ENCODE peak calls at places on chromosomes 11 and 22, in nine cellular contexts. C is BE2C, Q is bronchial epithelial cell, N is lung, P is dorsolateral prefrontal cortex, I is GM23338, V is AG10803, D is keratinocyte, E is uterus. T is an unnamed sample.

GRCh38 chr11:8631395-8632110 is 37.5 kb upstream of the STK33 start:
- DNase-seq in E (peak), Q (peak), V (peak), D (peak), N (no peak), C (no peak), P (no peak), I (no peak), T (no peak)

GRCh38 chr11:1510928-1511327 is 24.3 kb upstream of the MOB2 start:
- DNase-seq in E (no peak), D (no peak), N (no peak), Q (no peak), I (no peak), P (no peak), V (no peak), C (no peak), T (no peak)

GRCh38 chr11:126494831-126495230 is 139.3 kb downstream of the ST3GAL4 start:
- DNase-seq in N (no peak), V (no peak), Q (no peak), E (no peak), P (no peak), I (no peak), D (no peak), C (no peak), T (no peak)

GRCh38 chr22:44665115-44665514 is 36.9 kb upstream of the PRR5 start:
- DNase-seq in Q (no peak), E (no peak), C (no peak), P (no peak), V (no peak), N (no peak), I (peak), D (no peak), T (no peak)

GRCh38 chr11:8229299-8230177 is 34.1 kb downstream of the LMO1 start:
- DNase-seq in P (no peak), V (no peak), E (no peak), Q (peak), N (no peak), C (peak), D (peak), I (no peak), T (no peak)

GRCh38 chr22:24357547-24357946 is 69.9 kb upstream of the ADORA2A start:
- DNase-seq in E (no peak), Q (no peak), P (no peak), D (no peak), N (no peak), C (no peak), V (no peak), I (no peak), T (no peak)

GRCh38 chr11:67053896-67054850 is 2.5 kb upstream of the RHOD start:
- DNase-seq in I (peak), P (peak), Q (peak), D (no peak), E (peak), N (peak), V (peak), C (peak), T (no peak)

GRCh38 chr22:12601870-12602779 is 2925.9 kb upstream of the OR11H1 start:
- DNase-seq in E (no peak), P (no peak), I (no peak), N (no peak), C (no peak), D (no peak), V (no peak), Q (no peak), T (no peak)

GRCh38 chr11:18304745-18305144 is 17.2 kb downstream of the HPS5 start:
- DNase-seq in I (no peak), E (no peak), N (no peak), D (no peak), C (no peak), P (no peak), V (no peak), Q (no peak), T (no peak)

GRCh38 chr22:29600846-29601245 is 2.6 kb upstream of the NF2 start:
- DNase-seq in N (no peak), Q (no peak), V (no peak), C (no peak), D (no peak), E (no peak), P (no peak), I (no peak), T (no peak)

GRCh38 chr11:124745835-124746620 is 6.0 kb downstream of the VSIG2 start:
- DNase-seq in V (no peak), I (peak), P (no peak), C (no peak), D (no peak), E (no peak), Q (no peak), N (no peak), T (no peak)

GRCh38 chr22:24986816-24987215 is 34.3 kb downstream of the KIAA1671 start:
- DNase-seq in C (no peak), I (no peak), Q (no peak), D (no peak), P (no peak), V (no peak), E (no peak), N (no peak), T (no peak)

GRCh38 chr22:29998627-29999026 is 81.6 kb upstream of the HORMAD2 start:
- DNase-seq in V (no peak), N (no peak), Q (no peak), E (no peak), P (no peak), D (no peak), C (no peak), I (peak), T (no peak)

GRCh38 chr11:32297629-32298028 is 137.7 kb downstream of the WT1 start:
- DNase-seq in V (peak), Q (peak), D (peak), I (peak), N (no peak), C (peak), P (peak), E (no peak), T (no peak)

GRCh38 chr22:44925465-44926123 is 84.2 kb downstream of the PHF21B start:
- DNase-seq in P (no peak), I (no peak), Q (no peak), E (no peak), D (no peak), C (no peak), V (no peak), N (no peak), T (no peak)

GRCh38 chr11:2922635-2923034 is 6.6 kb downstream of the PHLDA2 start:
- DNase-seq in Q (no peak), C (no peak), I (no peak), V (no peak), N (no peak), E (no peak), D (no peak), P (no peak), T (no peak)

GRCh38 chr22:49971232-49972162 is 10.9 kb downstream of the PIM3 start:
- DNase-seq in E (peak), C (peak), I (peak), N (peak), D (no peak), P (peak), Q (no peak), V (peak), T (no peak)

GRCh38 chr11:64566915-64567882 is 23.8 kb upstream of the SLC22A12 start:
- DNase-seq in V (no peak), I (no peak), E (no peak), P (no peak), D (no peak), C (peak), Q (no peak), N (no peak), T (no peak)

GRCh38 chr11:115334932-115335788 is 169.1 kb downstream of the CADM1 start:
- DNase-seq in I (peak), C (no peak), D (no peak), V (peak), N (no peak), P (no peak), Q (peak), E (no peak), T (peak)

GRCh38 chr11:113286001-113286400 is 28.4 kb upstream of the TTC12 start:
- DNase-seq in C (no peak), Q (no peak), E (no peak), I (no peak), V (no peak), N (no peak), D (no peak), P (no peak), T (no peak)

GRCh38 chr11:28777126-28777525 is 668.9 kb downstream of the METTL15 start:
- DNase-seq in I (peak), D (no peak), C (no peak), Q (no peak), P (no peak), V (no peak), E (no peak), N (no peak), T (no peak)

GRCh38 chr11:115504279-115505158 is at the start of gene CADM1:
- DNase-seq in C (peak), N (peak), V (peak), D (peak), Q (peak), E (peak), I (peak), P (peak), T (peak)

GRCh38 chr11:14380947-14381555 is 22.1 kb upstream of the RRAS2 start:
- DNase-seq in P (peak), C (peak), V (peak), I (peak), Q (peak), N (peak), E (peak), D (no peak), T (no peak)

GRCh38 chr22:27094633-27095308 is 437.4 kb downstream of the MIAT start:
- DNase-seq in I (no peak), D (no peak), E (peak), Q (no peak), V (peak), N (no peak), P (no peak), C (no peak), T (no peak)

GRCh38 chr11:12200359-12201015 is 90.1 kb downstream of the MICAL2 start:
- DNase-seq in N (no peak), D (no peak), C (peak), E (peak), P (no peak), I (no peak), V (peak), Q (peak), T (no peak)

GRCh38 chr11:114762437-114762836 is 84.1 kb downstream of the NXPE2 start:
- DNase-seq in D (peak), N (peak), C (peak), P (peak), E (peak), Q (peak), I (peak), V (peak), T (no peak)

GRCh38 chr11:46290598-46291309 is 13.3 kb downstream of the CREB3L1 start:
- DNase-seq in V (peak), I (peak), P (no peak), C (peak), Q (peak), N (peak), D (no peak), E (peak), T (no peak)

GRCh38 chr22:37428649-37429586 is 1.6 kb upstream of the ELFN2 start:
- DNase-seq in C (peak), D (no peak), N (no peak), P (no peak), I (peak), V (peak), E (no peak), Q (no peak), T (no peak)

GRCh38 chr22:44538518-44539315 is 40.7 kb upstream of the RTL6 start:
- DNase-seq in I (no peak), Q (no peak), V (no peak), E (no peak), P (no peak), N (no peak), D (no peak), C (no peak), T (no peak)

DNA sequence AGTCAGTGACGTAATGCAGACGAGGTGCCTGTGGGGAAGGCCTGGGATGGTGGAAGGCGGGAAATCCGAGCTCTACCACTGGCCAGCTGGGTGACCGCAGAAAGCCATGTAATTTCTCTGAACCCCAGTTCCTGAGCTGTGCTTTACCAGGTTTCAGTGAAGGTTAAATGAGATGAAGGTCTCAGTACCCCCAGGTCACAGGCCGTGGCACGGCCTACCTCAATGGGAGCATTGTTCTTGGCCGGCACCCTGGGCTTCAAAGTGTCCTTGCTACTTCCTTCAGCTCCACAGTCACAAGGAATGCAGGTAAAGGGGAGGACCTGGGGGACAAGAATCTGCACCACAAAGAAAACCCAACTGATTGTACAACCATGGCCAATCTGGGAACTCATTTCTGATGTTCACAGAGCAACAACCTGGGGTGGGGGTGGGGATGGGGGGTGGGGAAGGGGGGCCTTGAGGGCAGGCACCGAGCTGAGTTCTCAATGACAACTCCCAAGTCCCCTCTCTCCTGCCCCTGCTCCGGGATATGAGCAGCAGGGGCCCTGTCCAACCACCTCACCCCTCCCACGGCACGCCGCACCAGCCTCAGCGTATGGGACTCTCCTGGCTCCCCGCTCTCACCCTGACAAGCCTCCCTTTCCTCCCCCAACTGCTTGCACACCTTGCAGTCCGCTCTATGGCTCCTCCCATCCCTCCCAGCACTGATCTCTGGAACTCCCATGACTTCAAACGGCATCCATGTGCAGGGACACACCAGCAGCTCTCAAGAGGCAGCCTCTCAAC is 59.1 kb upstream of the ARFGAP3 start:
- DNase-seq in V (no peak), N (no peak), Q (no peak), P (no peak), I (peak), C (no peak), E (no peak), D (no peak), T (no peak)
- H3K4me3 ChIP-seq in V (no peak), N (no peak), Q (no peak), P (no peak), I (peak), C (no peak), E (no peak), D (no peak), T (no peak)

DNA sequence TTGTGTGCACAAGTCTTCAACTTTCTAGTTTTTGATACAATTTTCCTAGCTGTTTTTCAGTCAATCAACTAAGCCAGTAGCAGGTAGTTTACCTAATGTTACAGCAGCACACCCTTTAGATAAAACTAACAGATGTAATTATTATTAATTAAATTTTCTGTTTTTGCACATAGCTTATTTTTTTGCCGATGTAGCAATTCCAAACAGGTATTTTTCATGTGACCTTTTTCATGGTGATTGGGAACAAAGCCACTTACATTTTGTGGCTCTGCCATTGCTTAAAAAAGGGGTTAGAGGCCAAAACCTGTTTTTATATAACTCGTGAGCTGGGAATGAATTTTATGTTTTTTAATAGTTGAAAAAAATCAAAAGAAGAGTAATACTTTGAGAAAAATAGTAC is 724.5 kb downstream of the FAM181B start:
- DNase-seq in P (no peak), C (no peak), V (no peak), I (no peak), D (no peak), E (no peak), Q (no peak), N (no peak), T (no peak)
- TF ChIP-seq CTCF in P (no peak), C (no peak), V (no peak), I (no peak), D (no peak), E (no peak), Q (no peak), N (no peak), T (no peak)

DNA sequence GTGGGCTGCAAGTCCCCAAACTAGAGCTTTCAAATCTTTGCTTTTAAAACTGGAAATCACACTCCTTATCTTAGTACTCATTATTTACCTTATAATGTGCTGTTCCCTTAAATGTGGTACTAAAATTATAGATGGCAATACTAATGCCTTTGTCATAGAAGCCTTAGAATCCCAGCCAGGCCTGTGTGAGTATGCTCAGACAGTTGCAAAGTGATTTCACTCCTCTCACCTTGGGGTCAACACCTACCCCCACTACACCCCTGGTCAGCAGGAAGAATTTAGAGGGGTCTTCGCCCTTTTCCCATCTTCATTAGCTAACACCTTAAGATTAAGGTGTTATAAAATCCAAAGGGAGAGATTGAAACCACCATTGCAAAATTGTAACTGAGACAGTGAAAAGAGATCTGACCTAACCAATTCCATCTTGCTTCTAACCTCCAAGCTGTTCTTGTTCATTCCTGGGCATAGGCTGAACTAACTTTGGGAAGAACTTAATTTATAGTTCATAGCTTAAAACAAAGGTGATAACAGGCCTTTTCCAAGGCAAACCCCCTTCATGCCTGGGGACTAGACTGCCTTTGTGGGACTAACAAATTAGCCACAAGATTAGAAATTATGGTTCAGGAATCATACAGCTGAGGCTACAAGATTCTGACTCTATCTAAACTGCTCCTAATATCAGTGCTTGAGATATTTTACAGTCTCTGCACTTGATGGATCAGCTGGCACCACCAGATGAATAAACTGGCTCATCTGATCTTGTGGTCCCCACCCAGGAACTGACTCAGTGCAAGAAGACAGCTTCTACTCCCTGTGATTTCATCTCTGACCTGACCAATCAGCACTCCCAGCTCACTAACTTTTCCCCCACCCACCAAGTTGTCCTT is 10.4 kb upstream of the MRPL17 start:
- DNase-seq in V (peak), D (peak), N (no peak), I (no peak), E (peak), P (no peak), Q (peak), C (peak), T (no peak)
- H3K4me3 ChIP-seq in V (no peak), D (no peak), N (no peak), I (no peak), E (no peak), P (no peak), Q (no peak), C (no peak), T (no peak)

GRCh38 chr11:78417888-78418583 is 416 bp upstream of the GAB2 start:
- DNase-seq in N (peak), D (no peak), E (peak), C (peak), P (peak), Q (peak), V (peak), I (peak), T (no peak)
- TF ChIP-seq CTCF in N (no peak), D (peak), E (peak), C (no peak), P (no peak), Q (no peak), V (no peak), I (no peak), T (peak)

DNA sequence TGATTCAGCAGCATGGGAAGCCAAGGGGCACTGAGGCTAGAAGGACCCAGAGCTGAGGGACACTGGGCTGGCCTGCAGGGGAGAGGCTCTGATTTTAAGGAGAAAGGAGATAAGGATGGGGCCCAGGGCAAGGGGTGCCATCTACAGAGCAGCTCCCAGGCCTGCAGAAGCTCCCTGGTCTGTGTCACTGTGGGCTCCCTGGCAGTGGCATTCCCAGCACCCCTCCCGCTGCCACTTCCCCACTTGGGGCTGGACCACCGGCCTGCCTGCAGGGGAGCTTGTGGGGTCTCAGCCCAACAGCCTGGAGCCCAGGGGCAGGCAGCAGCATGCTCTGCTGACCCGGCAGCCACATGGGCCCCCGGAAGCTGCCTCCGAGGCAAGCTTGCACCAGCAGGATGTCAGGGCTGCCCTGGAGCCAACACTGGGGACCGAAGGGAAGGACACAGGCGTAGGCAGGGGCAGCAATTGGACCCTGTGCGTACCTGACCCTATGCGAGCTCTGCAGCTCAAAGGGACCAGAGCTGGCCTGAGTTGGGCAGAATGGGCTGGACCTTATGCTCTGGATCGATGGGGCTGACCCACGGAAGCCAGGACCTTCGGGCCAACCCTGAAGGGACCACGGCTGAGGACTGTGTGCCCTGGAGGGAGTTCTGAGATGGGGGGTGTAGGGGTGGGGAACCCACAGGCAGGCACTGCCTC is 35.4 kb upstream of the WNT7B start:
- DNase-seq in D (no peak), N (no peak), C (peak), Q (no peak), P (no peak), E (peak), I (no peak), V (no peak), T (no peak)
- H3K4me3 ChIP-seq in D (no peak), N (no peak), C (no peak), Q (no peak), P (no peak), E (no peak), I (no peak), V (no peak), T (no peak)

GRCh38 chr11:72331761-72332160 is 87.8 kb upstream of the PHOX2A start:
- DNase-seq in E (no peak), N (no peak), Q (no peak), V (no peak), I (no peak), D (no peak), P (no peak), C (no peak), T (no peak)

GRCh38 chr11:72333657-72334056 is 89.7 kb upstream of the PHOX2A start:
- DNase-seq in N (no peak), E (no peak), P (no peak), Q (no peak), V (no peak), C (peak), D (no peak), I (peak), T (no peak)

GRCh38 chr11:72326151-72326842 is 82.3 kb upstream of the PHOX2A start:
- DNase-seq in E (no peak), C (peak), D (peak), V (peak), I (no peak), Q (peak), P (no peak), N (no peak), T (no peak)

GRCh38 chr11:72330131-72330727 is 86.3 kb upstream of the PHOX2A start:
- DNase-seq in Q (no peak), C (no peak), E (no peak), V (no peak), P (no peak), D (no peak), N (no peak), I (no peak), T (no peak)

GRCh38 chr11:72328366-72329224 is 84.6 kb upstream of the PHOX2A start:
- DNase-seq in D (no peak), Q (no peak), V (no peak), C (no peak), E (no peak), N (no peak), P (no peak), I (peak), T (no peak)
- TF ChIP-seq CTCF in D (peak), Q (peak), V (no peak), C (peak), E (peak), N (no peak), P (no peak), I (peak), T (peak)

GRCh38 chr11:68327586-68328370 is 15.4 kb downstream of the LRP5 start:
- DNase-seq in P (no peak), V (no peak), D (no peak), C (no peak), E (no peak), N (no peak), I (no peak), Q (no peak), T (no peak)
- H3K4me3 ChIP-seq in P (no peak), V (no peak), D (no peak), C (no peak), E (no peak), N (no peak), I (peak), Q (no peak), T (no peak)

GRCh38 chr11:128643661-128644060 is 50.2 kb upstream of the FLI1 start:
- DNase-seq in I (peak), V (no peak), D (no peak), E (no peak), P (no peak), C (no peak), Q (no peak), N (no peak), T (no peak)
- TF ChIP-seq CTCF in I (peak), V (no peak), D (no peak), E (no peak), P (no peak), C (no peak), Q (no peak), N (no peak), T (no peak)